ENCODE peak calls at places on chromosomes 2 and 18, in seven cellular contexts. One of them, this sample, is unnamed.
A peak's percentile ranks its signal among the peaks of the same experiment; 100 is the strongest.

GRCh38 chr2:127045792-127046501 is 61.0 kb downstream of the BIN1 start:
- DNase-seq in MM.1S: no peak
- DNase-seq in AG04449: no peak
- DNase-seq in ascending aorta: no peak
- DNase-seq in nephron progenitor cell: no peak
- DNase-seq in bronchial epithelial cell: no peak
- DNase-seq in upper lobe of right lung: no peak
- DNase-seq in this sample: no peak

GRCh38 chr2:232455426-232456255 is at the start of gene ALPI:
- DNase-seq in upper lobe of right lung: peak; percentile 55
- DNase-seq in bronchial epithelial cell: no peak
- DNase-seq in AG04449: no peak
- DNase-seq in MM.1S: no peak
- DNase-seq in ascending aorta: no peak
- DNase-seq in nephron progenitor cell: no peak
- DNase-seq in this sample: no peak

GRCh38 chr18:75207298-75208054 is 1.5 kb downstream of the PTGR3 start:
- DNase-seq in bronchial epithelial cell: peak; percentile 22
- DNase-seq in ascending aorta: no peak
- DNase-seq in nephron progenitor cell: no peak
- DNase-seq in AG04449: no peak
- DNase-seq in MM.1S: no peak
- DNase-seq in upper lobe of right lung: no peak
- DNase-seq in this sample: no peak

GRCh38 chr2:24861500-24861899 is 58.5 kb downstream of the ADCY3 start:
- DNase-seq in AG04449: no peak
- DNase-seq in MM.1S: no peak
- DNase-seq in nephron progenitor cell: no peak
- DNase-seq in upper lobe of right lung: no peak
- DNase-seq in ascending aorta: no peak
- DNase-seq in bronchial epithelial cell: no peak
- DNase-seq in this sample: no peak

GRCh38 chr2:236875906-236876505 is 209.7 kb upstream of the COPS8 start:
- DNase-seq in MM.1S: no peak
- DNase-seq in AG04449: no peak
- DNase-seq in upper lobe of right lung: no peak
- DNase-seq in ascending aorta: no peak
- DNase-seq in nephron progenitor cell: peak; percentile 20
- DNase-seq in bronchial epithelial cell: peak; percentile 86
- DNase-seq in this sample: no peak

GRCh38 chr18:8969639-8970378 is 132.7 kb upstream of the NDUFV2 start:
- DNase-seq in nephron progenitor cell: no peak
- DNase-seq in AG04449: no peak
- DNase-seq in MM.1S: no peak
- DNase-seq in upper lobe of right lung: no peak
- DNase-seq in ascending aorta: no peak
- DNase-seq in bronchial epithelial cell: peak; percentile 26
- DNase-seq in this sample: no peak

GRCh38 chr18:2522112-2522511 is 49.2 kb downstream of the METTL4 start:
- DNase-seq in ascending aorta: no peak
- DNase-seq in bronchial epithelial cell: no peak
- DNase-seq in upper lobe of right lung: no peak
- DNase-seq in AG04449: no peak
- DNase-seq in nephron progenitor cell: no peak
- DNase-seq in MM.1S: no peak
- DNase-seq in this sample: no peak

GRCh38 chr2:225010804-225011203 is 31.5 kb downstream of the DOCK10 start:
- DNase-seq in ascending aorta: no peak
- DNase-seq in MM.1S: no peak
- DNase-seq in bronchial epithelial cell: peak; percentile 94
- DNase-seq in AG04449: peak; percentile 31
- DNase-seq in nephron progenitor cell: no peak
- DNase-seq in upper lobe of right lung: no peak
- DNase-seq in this sample: no peak

GRCh38 chr2:176484838-176485237 is 215.6 kb downstream of the MTX2 start:
- DNase-seq in bronchial epithelial cell: no peak
- DNase-seq in MM.1S: no peak
- DNase-seq in nephron progenitor cell: no peak
- DNase-seq in ascending aorta: no peak
- DNase-seq in AG04449: no peak
- DNase-seq in upper lobe of right lung: no peak
- DNase-seq in this sample: no peak

GRCh38 chr18:48711651-48712486 is 173.0 kb downstream of the CTIF start:
- DNase-seq in upper lobe of right lung: no peak
- DNase-seq in AG04449: no peak
- DNase-seq in nephron progenitor cell: peak; percentile 50
- DNase-seq in ascending aorta: no peak
- DNase-seq in MM.1S: peak; percentile 60
- DNase-seq in bronchial epithelial cell: no peak
- DNase-seq in this sample: no peak
- TF ChIP-seq CTCF in upper lobe of right lung: peak; percentile 45
- TF ChIP-seq CTCF in AG04449: peak; percentile 44
- TF ChIP-seq CTCF in nephron progenitor cell: peak; percentile 63
- TF ChIP-seq CTCF in ascending aorta: peak; percentile 63
- TF ChIP-seq CTCF in MM.1S: peak; percentile 52
- TF ChIP-seq CTCF in bronchial epithelial cell: peak; percentile 38
- TF ChIP-seq CTCF in this sample: no peak

GRCh38 chr18:12944724-12945123 is 3.1 kb upstream of the SEH1L start:
- DNase-seq in upper lobe of right lung: no peak
- DNase-seq in bronchial epithelial cell: no peak
- DNase-seq in ascending aorta: peak; percentile 24
- DNase-seq in MM.1S: no peak
- DNase-seq in nephron progenitor cell: no peak
- DNase-seq in AG04449: no peak
- DNase-seq in this sample: no peak

GRCh38 chr18:12943200-12943599 is 4.6 kb upstream of the SEH1L start:
- DNase-seq in upper lobe of right lung: no peak
- DNase-seq in AG04449: no peak
- DNase-seq in ascending aorta: no peak
- DNase-seq in bronchial epithelial cell: no peak
- DNase-seq in nephron progenitor cell: no peak
- DNase-seq in MM.1S: no peak
- DNase-seq in this sample: no peak

GRCh38 chr18:12946549-12947354 is 1.1 kb upstream of the SEH1L start:
- DNase-seq in ascending aorta: no peak
- DNase-seq in upper lobe of right lung: no peak
- DNase-seq in AG04449: peak; percentile 75
- DNase-seq in MM.1S: peak; percentile 21
- DNase-seq in bronchial epithelial cell: peak; percentile 54
- DNase-seq in nephron progenitor cell: peak; percentile 52
- DNase-seq in this sample: no peak

GRCh38 chr18:12947355-12948054 is at the start of gene SEH1L:
- DNase-seq in ascending aorta: peak; percentile 93
- DNase-seq in nephron progenitor cell: peak; percentile 99
- DNase-seq in AG04449: peak; percentile 87
- DNase-seq in upper lobe of right lung: peak; percentile 100
- DNase-seq in bronchial epithelial cell: peak; percentile 86
- DNase-seq in MM.1S: peak; percentile 96
- DNase-seq in this sample: peak; percentile 98

GRCh38 chr18:12948055-12948804 is 419 bp downstream of the SEH1L start:
- DNase-seq in MM.1S: peak; percentile 96
- DNase-seq in upper lobe of right lung: peak; percentile 98
- DNase-seq in AG04449: no peak
- DNase-seq in nephron progenitor cell: peak; percentile 84
- DNase-seq in bronchial epithelial cell: peak; percentile 83
- DNase-seq in ascending aorta: peak; percentile 88
- DNase-seq in this sample: peak; percentile 87
- TF ChIP-seq CTCF in MM.1S: no peak
- TF ChIP-seq CTCF in upper lobe of right lung: no peak
- TF ChIP-seq CTCF in AG04449: no peak
- TF ChIP-seq CTCF in nephron progenitor cell: no peak
- TF ChIP-seq CTCF in bronchial epithelial cell: no peak
- TF ChIP-seq CTCF in ascending aorta: no peak
- TF ChIP-seq CTCF in this sample: no peak

GRCh38 chr18:58662118-58662517 is 9.1 kb upstream of the MALT1 start:
- DNase-seq in ascending aorta: no peak
- DNase-seq in bronchial epithelial cell: no peak
- DNase-seq in MM.1S: no peak
- DNase-seq in nephron progenitor cell: no peak
- DNase-seq in upper lobe of right lung: no peak
- DNase-seq in AG04449: no peak
- DNase-seq in this sample: no peak

GRCh38 chr18:58659691-58660090 is 11.6 kb upstream of the MALT1 start:
- DNase-seq in AG04449: no peak
- DNase-seq in ascending aorta: no peak
- DNase-seq in nephron progenitor cell: no peak
- DNase-seq in MM.1S: no peak
- DNase-seq in bronchial epithelial cell: no peak
- DNase-seq in upper lobe of right lung: no peak
- DNase-seq in this sample: no peak

GRCh38 chr18:58660915-58661314 is 10.3 kb upstream of the MALT1 start:
- DNase-seq in AG04449: no peak
- DNase-seq in nephron progenitor cell: no peak
- DNase-seq in bronchial epithelial cell: no peak
- DNase-seq in MM.1S: no peak
- DNase-seq in upper lobe of right lung: no peak
- DNase-seq in ascending aorta: no peak
- DNase-seq in this sample: no peak

GRCh38 chr18:58657494-58657893 is 13.8 kb upstream of the MALT1 start:
- DNase-seq in nephron progenitor cell: no peak
- DNase-seq in bronchial epithelial cell: no peak
- DNase-seq in AG04449: no peak
- DNase-seq in MM.1S: no peak
- DNase-seq in upper lobe of right lung: no peak
- DNase-seq in ascending aorta: no peak
- DNase-seq in this sample: no peak

GRCh38 chr18:58661423-58661822 is 9.8 kb upstream of the MALT1 start:
- DNase-seq in ascending aorta: no peak
- DNase-seq in MM.1S: no peak
- DNase-seq in AG04449: no peak
- DNase-seq in nephron progenitor cell: no peak
- DNase-seq in bronchial epithelial cell: no peak
- DNase-seq in upper lobe of right lung: no peak
- DNase-seq in this sample: no peak
- TF ChIP-seq CTCF in ascending aorta: no peak
- TF ChIP-seq CTCF in MM.1S: no peak
- TF ChIP-seq CTCF in AG04449: peak; percentile 45
- TF ChIP-seq CTCF in nephron progenitor cell: no peak
- TF ChIP-seq CTCF in bronchial epithelial cell: peak; percentile 25
- TF ChIP-seq CTCF in upper lobe of right lung: no peak
- TF ChIP-seq CTCF in this sample: no peak

GRCh38 chr2:27094353-27094984 is 7.9 kb downstream of the KHK start:
- DNase-seq in AG04449: no peak
- DNase-seq in bronchial epithelial cell: no peak
- DNase-seq in MM.1S: no peak
- DNase-seq in ascending aorta: no peak
- DNase-seq in nephron progenitor cell: no peak
- DNase-seq in upper lobe of right lung: no peak
- DNase-seq in this sample: no peak

GRCh38 chr2:27095745-27096651 is 9.4 kb downstream of the KHK start:
- DNase-seq in bronchial epithelial cell: peak; percentile 54
- DNase-seq in ascending aorta: no peak
- DNase-seq in upper lobe of right lung: no peak
- DNase-seq in nephron progenitor cell: peak; percentile 56
- DNase-seq in AG04449: no peak
- DNase-seq in MM.1S: peak; percentile 45
- DNase-seq in this sample: no peak

GRCh38 chr2:27097341-27097740 is 10.8 kb downstream of the KHK start:
- DNase-seq in upper lobe of right lung: no peak
- DNase-seq in ascending aorta: no peak
- DNase-seq in AG04449: no peak
- DNase-seq in MM.1S: no peak
- DNase-seq in bronchial epithelial cell: no peak
- DNase-seq in nephron progenitor cell: no peak
- DNase-seq in this sample: no peak

GRCh38 chr2:27095427-27095744 is 8.8 kb downstream of the KHK start:
- DNase-seq in bronchial epithelial cell: no peak
- DNase-seq in MM.1S: no peak
- DNase-seq in nephron progenitor cell: no peak
- DNase-seq in ascending aorta: no peak
- DNase-seq in upper lobe of right lung: no peak
- DNase-seq in AG04449: no peak
- DNase-seq in this sample: no peak

GRCh38 chr2:27096748-27097297 is 10.3 kb downstream of the KHK start:
- DNase-seq in nephron progenitor cell: no peak
- DNase-seq in upper lobe of right lung: no peak
- DNase-seq in bronchial epithelial cell: no peak
- DNase-seq in MM.1S: no peak
- DNase-seq in AG04449: no peak
- DNase-seq in ascending aorta: no peak
- DNase-seq in this sample: no peak
- TF ChIP-seq CTCF in nephron progenitor cell: no peak
- TF ChIP-seq CTCF in upper lobe of right lung: no peak
- TF ChIP-seq CTCF in bronchial epithelial cell: no peak
- TF ChIP-seq CTCF in MM.1S: no peak
- TF ChIP-seq CTCF in AG04449: no peak
- TF ChIP-seq CTCF in ascending aorta: no peak
- TF ChIP-seq CTCF in this sample: no peak

GRCh38 chr18:26103579-26103978 is 13.2 kb upstream of the SS18 start:
- DNase-seq in AG04449: no peak
- DNase-seq in nephron progenitor cell: peak; percentile 15
- DNase-seq in ascending aorta: no peak
- DNase-seq in MM.1S: peak; percentile 14
- DNase-seq in upper lobe of right lung: peak; percentile 71
- DNase-seq in bronchial epithelial cell: peak; percentile 44
- DNase-seq in this sample: no peak
- TF ChIP-seq CTCF in AG04449: no peak
- TF ChIP-seq CTCF in nephron progenitor cell: no peak
- TF ChIP-seq CTCF in ascending aorta: no peak
- TF ChIP-seq CTCF in MM.1S: peak; percentile 34
- TF ChIP-seq CTCF in upper lobe of right lung: no peak
- TF ChIP-seq CTCF in bronchial epithelial cell: peak; percentile 50
- TF ChIP-seq CTCF in this sample: no peak

This sample was measured in omental fat pad.